ENCODE peak calls at places on chromosomes 7 and 10, in nine cellular contexts. One of them, this sample, is unnamed.

GRCh38 chr7:41492603-41493002 is 210.3 kb downstream of the INHBA start:
- DNase-seq in mammary epithelial cell: no peak
- DNase-seq in GM04504: no peak
- DNase-seq in AG04449: no peak
- DNase-seq in brain microvascular endothelial cell: no peak
- DNase-seq in PC-3: no peak
- DNase-seq in gastrocnemius medialis: no peak
- DNase-seq in skeletal muscle cell: no peak
- DNase-seq in DMS53: no peak
- DNase-seq in this sample: no peak

GRCh38 chr10:70650751-70651150 is 21.6 kb upstream of the ADAMTS14 start:
- DNase-seq in DMS53: no peak
- DNase-seq in gastrocnemius medialis: no peak
- DNase-seq in skeletal muscle cell: no peak
- DNase-seq in PC-3: no peak
- DNase-seq in AG04449: no peak
- DNase-seq in mammary epithelial cell: no peak
- DNase-seq in GM04504: no peak
- DNase-seq in brain microvascular endothelial cell: no peak
- DNase-seq in this sample: peak

GRCh38 chr7:79009647-79010046 is 443.8 kb downstream of the MAGI2 start:
- DNase-seq in skeletal muscle cell: no peak
- DNase-seq in PC-3: no peak
- DNase-seq in gastrocnemius medialis: no peak
- DNase-seq in mammary epithelial cell: no peak
- DNase-seq in brain microvascular endothelial cell: no peak
- DNase-seq in GM04504: no peak
- DNase-seq in AG04449: no peak
- DNase-seq in DMS53: no peak
- DNase-seq in this sample: no peak

GRCh38 chr10:31707578-31708411 is 220.8 kb downstream of the ARHGAP12 start:
- DNase-seq in DMS53: no peak
- DNase-seq in GM04504: peak
- DNase-seq in gastrocnemius medialis: no peak
- DNase-seq in PC-3: peak
- DNase-seq in mammary epithelial cell: peak
- DNase-seq in skeletal muscle cell: no peak
- DNase-seq in brain microvascular endothelial cell: peak
- DNase-seq in AG04449: peak
- DNase-seq in this sample: peak

GRCh38 chr7:101861223-101861775 is 43.9 kb downstream of the CUX1 start:
- DNase-seq in GM04504: no peak
- DNase-seq in AG04449: no peak
- DNase-seq in PC-3: no peak
- DNase-seq in DMS53: no peak
- DNase-seq in mammary epithelial cell: no peak
- DNase-seq in gastrocnemius medialis: no peak
- DNase-seq in brain microvascular endothelial cell: no peak
- DNase-seq in skeletal muscle cell: no peak
- DNase-seq in this sample: no peak

GRCh38 chr10:132183046-132183445 is 3.7 kb upstream of the DPYSL4 start:
- DNase-seq in gastrocnemius medialis: no peak
- DNase-seq in GM04504: no peak
- DNase-seq in brain microvascular endothelial cell: no peak
- DNase-seq in skeletal muscle cell: no peak
- DNase-seq in DMS53: peak
- DNase-seq in PC-3: no peak
- DNase-seq in mammary epithelial cell: no peak
- DNase-seq in AG04449: no peak
- DNase-seq in this sample: no peak

GRCh38 chr10:70952446-70952845 is 64.1 kb upstream of the PCBD1 start:
- DNase-seq in GM04504: no peak
- DNase-seq in brain microvascular endothelial cell: no peak
- DNase-seq in skeletal muscle cell: no peak
- DNase-seq in AG04449: no peak
- DNase-seq in DMS53: no peak
- DNase-seq in PC-3: no peak
- DNase-seq in mammary epithelial cell: no peak
- DNase-seq in gastrocnemius medialis: no peak
- DNase-seq in this sample: no peak

GRCh38 chr10:129104266-129105045 is 362.6 kb upstream of the MGMT start:
- DNase-seq in brain microvascular endothelial cell: peak
- DNase-seq in PC-3: no peak
- DNase-seq in mammary epithelial cell: no peak
- DNase-seq in gastrocnemius medialis: no peak
- DNase-seq in skeletal muscle cell: no peak
- DNase-seq in GM04504: no peak
- DNase-seq in DMS53: no peak
- DNase-seq in AG04449: no peak
- DNase-seq in this sample: no peak

GRCh38 chr7:25805027-25805687 is 346.8 kb upstream of the NFE2L3 start:
- DNase-seq in skeletal muscle cell: no peak
- DNase-seq in DMS53: no peak
- DNase-seq in PC-3: no peak
- DNase-seq in mammary epithelial cell: peak
- DNase-seq in AG04449: no peak
- DNase-seq in brain microvascular endothelial cell: peak
- DNase-seq in GM04504: no peak
- DNase-seq in gastrocnemius medialis: no peak
- DNase-seq in this sample: no peak

GRCh38 chr10:73366381-73367298 is 8.0 kb upstream of the CFAP70 start:
- DNase-seq in gastrocnemius medialis: no peak
- DNase-seq in brain microvascular endothelial cell: no peak
- DNase-seq in AG04449: no peak
- DNase-seq in PC-3: no peak
- DNase-seq in GM04504: no peak
- DNase-seq in skeletal muscle cell: no peak
- DNase-seq in DMS53: peak
- DNase-seq in mammary epithelial cell: no peak
- DNase-seq in this sample: peak

GRCh38 chr7:152133804-152134203 is 108.3 kb downstream of the GALNT11 start:
- DNase-seq in brain microvascular endothelial cell: no peak
- DNase-seq in skeletal muscle cell: no peak
- DNase-seq in PC-3: no peak
- DNase-seq in gastrocnemius medialis: no peak
- DNase-seq in mammary epithelial cell: no peak
- DNase-seq in AG04449: no peak
- DNase-seq in DMS53: no peak
- DNase-seq in GM04504: no peak
- DNase-seq in this sample: no peak

GRCh38 chr7:55335786-55336185 is 29.4 kb upstream of the LANCL2 start:
- DNase-seq in gastrocnemius medialis: no peak
- DNase-seq in AG04449: no peak
- DNase-seq in GM04504: no peak
- DNase-seq in mammary epithelial cell: no peak
- DNase-seq in skeletal muscle cell: no peak
- DNase-seq in PC-3: no peak
- DNase-seq in DMS53: no peak
- DNase-seq in brain microvascular endothelial cell: no peak
- DNase-seq in this sample: no peak

GRCh38 chr10:121811386-121811785 is 116.4 kb downstream of the ATE1 start:
- DNase-seq in gastrocnemius medialis: no peak
- DNase-seq in PC-3: no peak
- DNase-seq in mammary epithelial cell: no peak
- DNase-seq in brain microvascular endothelial cell: no peak
- DNase-seq in AG04449: no peak
- DNase-seq in skeletal muscle cell: no peak
- DNase-seq in GM04504: no peak
- DNase-seq in DMS53: no peak
- DNase-seq in this sample: no peak

GRCh38 chr7:128742206-128742605 is 3.0 kb downstream of the CALU start:
- DNase-seq in DMS53: no peak
- DNase-seq in mammary epithelial cell: peak
- DNase-seq in GM04504: peak
- DNase-seq in PC-3: peak
- DNase-seq in AG04449: no peak
- DNase-seq in brain microvascular endothelial cell: no peak
- DNase-seq in gastrocnemius medialis: no peak
- DNase-seq in skeletal muscle cell: peak
- DNase-seq in this sample: no peak

GRCh38 chr10:76111404-76111803 is 680.0 kb downstream of the LRMDA start:
- DNase-seq in gastrocnemius medialis: no peak
- DNase-seq in PC-3: no peak
- DNase-seq in DMS53: no peak
- DNase-seq in brain microvascular endothelial cell: no peak
- DNase-seq in GM04504: no peak
- DNase-seq in skeletal muscle cell: no peak
- DNase-seq in AG04449: no peak
- DNase-seq in mammary epithelial cell: no peak
- DNase-seq in this sample: no peak

GRCh38 chr7:108093903-108094302 is 36.3 kb downstream of the LAMB4 start:
- DNase-seq in brain microvascular endothelial cell: no peak
- DNase-seq in GM04504: no peak
- DNase-seq in gastrocnemius medialis: no peak
- DNase-seq in DMS53: peak
- DNase-seq in PC-3: no peak
- DNase-seq in skeletal muscle cell: no peak
- DNase-seq in AG04449: no peak
- DNase-seq in mammary epithelial cell: no peak
- DNase-seq in this sample: no peak

GRCh38 chr10:98131615-98132014 is 2.8 kb upstream of the R3HCC1L start:
- DNase-seq in PC-3: no peak
- DNase-seq in mammary epithelial cell: no peak
- DNase-seq in gastrocnemius medialis: no peak
- DNase-seq in DMS53: no peak
- DNase-seq in brain microvascular endothelial cell: no peak
- DNase-seq in AG04449: no peak
- DNase-seq in GM04504: no peak
- DNase-seq in skeletal muscle cell: no peak
- DNase-seq in this sample: no peak

GRCh38 chr7:2666588-2667250 is 21.3 kb upstream of the AMZ1 start:
- DNase-seq in GM04504: no peak
- DNase-seq in PC-3: no peak
- DNase-seq in gastrocnemius medialis: no peak
- DNase-seq in brain microvascular endothelial cell: no peak
- DNase-seq in skeletal muscle cell: no peak
- DNase-seq in AG04449: no peak
- DNase-seq in mammary epithelial cell: no peak
- DNase-seq in DMS53: peak
- DNase-seq in this sample: no peak

GRCh38 chr7:3000566-3000965 is 43.1 kb downstream of the CARD11 start:
- DNase-seq in PC-3: no peak
- DNase-seq in DMS53: no peak
- DNase-seq in AG04449: no peak
- DNase-seq in skeletal muscle cell: no peak
- DNase-seq in GM04504: no peak
- DNase-seq in gastrocnemius medialis: no peak
- DNase-seq in brain microvascular endothelial cell: no peak
- DNase-seq in mammary epithelial cell: no peak
- DNase-seq in this sample: no peak

GRCh38 chr10:23412223-23412622 is 26.7 kb upstream of the OTUD1 start:
- DNase-seq in brain microvascular endothelial cell: peak
- DNase-seq in PC-3: peak
- DNase-seq in GM04504: peak
- DNase-seq in skeletal muscle cell: peak
- DNase-seq in DMS53: no peak
- DNase-seq in AG04449: no peak
- DNase-seq in gastrocnemius medialis: no peak
- DNase-seq in mammary epithelial cell: peak
- DNase-seq in this sample: no peak

GRCh38 chr7:158802535-158803199 is 26.6 kb downstream of the ESYT2 start:
- DNase-seq in brain microvascular endothelial cell: no peak
- DNase-seq in DMS53: no peak
- DNase-seq in GM04504: no peak
- DNase-seq in mammary epithelial cell: peak
- DNase-seq in AG04449: no peak
- DNase-seq in gastrocnemius medialis: no peak
- DNase-seq in PC-3: peak
- DNase-seq in skeletal muscle cell: no peak
- DNase-seq in this sample: no peak

GRCh38 chr7:29424984-29425309 is 138.7 kb upstream of the PRR15 start:
- DNase-seq in AG04449: no peak
- DNase-seq in GM04504: no peak
- DNase-seq in gastrocnemius medialis: no peak
- DNase-seq in DMS53: peak
- DNase-seq in PC-3: no peak
- DNase-seq in mammary epithelial cell: no peak
- DNase-seq in skeletal muscle cell: no peak
- DNase-seq in brain microvascular endothelial cell: no peak
- DNase-seq in this sample: no peak

GRCh38 chr10:131871673-131872005 is 29.2 kb upstream of the PPP2R2D start:
- DNase-seq in skeletal muscle cell: no peak
- DNase-seq in gastrocnemius medialis: no peak
- DNase-seq in mammary epithelial cell: no peak
- DNase-seq in brain microvascular endothelial cell: no peak
- DNase-seq in DMS53: no peak
- DNase-seq in AG04449: no peak
- DNase-seq in GM04504: no peak
- DNase-seq in PC-3: no peak
- DNase-seq in this sample: no peak

GRCh38 chr7:141071260-141071854 is 2.5 kb upstream of the TMEM178B start:
- DNase-seq in gastrocnemius medialis: no peak
- DNase-seq in mammary epithelial cell: no peak
- DNase-seq in GM04504: no peak
- DNase-seq in brain microvascular endothelial cell: no peak
- DNase-seq in skeletal muscle cell: no peak
- DNase-seq in DMS53: peak
- DNase-seq in AG04449: no peak
- DNase-seq in PC-3: peak
- DNase-seq in this sample: no peak

GRCh38 chr10:91206837-91207474 is 13.5 kb upstream of the PCGF5 start:
- DNase-seq in mammary epithelial cell: no peak
- DNase-seq in PC-3: no peak
- DNase-seq in AG04449: no peak
- DNase-seq in GM04504: no peak
- DNase-seq in gastrocnemius medialis: no peak
- DNase-seq in brain microvascular endothelial cell: no peak
- DNase-seq in skeletal muscle cell: no peak
- DNase-seq in DMS53: no peak
- DNase-seq in this sample: no peak

This sample was measured in lower leg skin.